ENCODE peak calls at places on chromosomes 5 and 9, in four cellular contexts. One of them, this sample, is unnamed.
A peak's percentile ranks its signal among the peaks of the same experiment; 100 is the strongest.

GRCh38 chr5:97499605-97500004 is 316.6 kb upstream of the RIOK2 start:
- DNase-seq in transverse colon: no peak
- DNase-seq in Right ventricle myocardium inferior: no peak
- DNase-seq in endothelial cell: no peak
- DNase-seq in this sample: peak; percentile 15

GRCh38 chr5:132050661-132051371 is 9.6 kb upstream of the IL3 start:
- DNase-seq in Right ventricle myocardium inferior: no peak
- DNase-seq in transverse colon: no peak
- DNase-seq in endothelial cell: no peak
- DNase-seq in this sample: peak; percentile 68

GRCh38 chr5:96243203-96243602 is 189.8 kb downstream of the PCSK1 start:
- DNase-seq in transverse colon: no peak
- DNase-seq in endothelial cell: no peak
- DNase-seq in Right ventricle myocardium inferior: no peak
- DNase-seq in this sample: no peak

GRCh38 chr5:135398160-135398854 is 724 bp downstream of the MACROH2A1 start:
- DNase-seq in Right ventricle myocardium inferior: peak; percentile 70
- DNase-seq in endothelial cell: peak; percentile 48
- DNase-seq in transverse colon: peak; percentile 77
- DNase-seq in this sample: peak; percentile 95

GRCh38 chr9:115106642-115107041 is 11.3 kb downstream of the TNC start:
- DNase-seq in transverse colon: no peak
- DNase-seq in Right ventricle myocardium inferior: no peak
- DNase-seq in endothelial cell: no peak
- DNase-seq in this sample: peak; percentile 35

GRCh38 chr5:97501965-97502305 is 318.9 kb upstream of the RIOK2 start:
- DNase-seq in Right ventricle myocardium inferior: no peak
- DNase-seq in transverse colon: no peak
- DNase-seq in endothelial cell: no peak
- DNase-seq in this sample: no peak

GRCh38 chr9:98926016-98926415 is 17.7 kb upstream of the COL15A1 start:
- DNase-seq in endothelial cell: no peak
- DNase-seq in Right ventricle myocardium inferior: no peak
- DNase-seq in transverse colon: no peak
- DNase-seq in this sample: no peak

GRCh38 chr5:27130587-27130986 is 92.2 kb upstream of the CDH9 start:
- DNase-seq in endothelial cell: no peak
- DNase-seq in Right ventricle myocardium inferior: no peak
- DNase-seq in transverse colon: no peak
- DNase-seq in this sample: peak; percentile 19

GRCh38 chr9:15377625-15378252 is 44.9 kb upstream of the SNAPC3 start:
- DNase-seq in Right ventricle myocardium inferior: no peak
- DNase-seq in endothelial cell: no peak
- DNase-seq in transverse colon: no peak
- DNase-seq in this sample: no peak

GRCh38 chr5:173712609-173713176 is 96.2 kb upstream of the BOD1 start:
- DNase-seq in endothelial cell: no peak
- DNase-seq in transverse colon: no peak
- DNase-seq in Right ventricle myocardium inferior: no peak
- DNase-seq in this sample: no peak

GRCh38 chr9:21583628-21584027 is 101.5 kb upstream of the IFNE start:
- DNase-seq in transverse colon: no peak
- DNase-seq in endothelial cell: no peak
- DNase-seq in Right ventricle myocardium inferior: no peak
- DNase-seq in this sample: no peak

GRCh38 chr9:38180631-38181030 is 111.6 kb upstream of the SHB start:
- DNase-seq in transverse colon: no peak
- DNase-seq in endothelial cell: no peak
- DNase-seq in Right ventricle myocardium inferior: no peak
- DNase-seq in this sample: no peak

GRCh38 chr9:97593960-97594359 is 39.2 kb downstream of the TSTD2 start:
- DNase-seq in Right ventricle myocardium inferior: no peak
- DNase-seq in transverse colon: no peak
- DNase-seq in endothelial cell: no peak
- DNase-seq in this sample: peak; percentile 91

GRCh38 chr9:129500166-129500862 is 120.6 kb downstream of the C9orf50 start:
- DNase-seq in Right ventricle myocardium inferior: peak; percentile 62
- DNase-seq in transverse colon: no peak
- DNase-seq in endothelial cell: no peak
- DNase-seq in this sample: peak; percentile 81

GRCh38 chr9:104927216-104927911 is 591 bp downstream of the ABCA1 start:
- DNase-seq in endothelial cell: peak; percentile 22
- DNase-seq in Right ventricle myocardium inferior: peak; percentile 74
- DNase-seq in transverse colon: peak; percentile 44
- DNase-seq in this sample: peak; percentile 67

GRCh38 chr5:137753227-137753985 is 757 bp downstream of the HNRNPA0 start:
- DNase-seq in transverse colon: peak; percentile 48
- DNase-seq in endothelial cell: peak; percentile 34
- DNase-seq in Right ventricle myocardium inferior: peak; percentile 82
- DNase-seq in this sample: peak; percentile 59

GRCh38 chr9:75039006-75039405 is 10.9 kb upstream of the CARNMT1 start:
- DNase-seq in endothelial cell: no peak
- DNase-seq in Right ventricle myocardium inferior: no peak
- DNase-seq in transverse colon: no peak
- DNase-seq in this sample: no peak

GRCh38 chr9:114031037-114031436 is 47.1 kb downstream of the AMBP start:
- DNase-seq in Right ventricle myocardium inferior: no peak
- DNase-seq in transverse colon: no peak
- DNase-seq in endothelial cell: no peak
- DNase-seq in this sample: no peak

GRCh38 chr5:39331993-39332392 is 32.3 kb downstream of the C9 start:
- DNase-seq in Right ventricle myocardium inferior: no peak
- DNase-seq in transverse colon: no peak
- DNase-seq in endothelial cell: no peak
- DNase-seq in this sample: no peak